ENCODE peak calls at places on chromosome 19, in seven cellular contexts. R is H9; V is CD8-positive, alpha-beta T cell; N is colonic mucosa; J is endothelial cell of umbilical vein; T is HCT116; D is heart left ventricle. H is an unnamed sample. For H3K4me1, the result is how much of the 10 kb centered on the place peaks cover.

GRCh38 chr19:10317857-10318462 is 2.1 kb upstream of the FDX2 start:
- DNase-seq in J (no peak), D (no peak), N (no peak), V (no peak), T (no peak), R (no peak), H (no peak)

GRCh38 chr19:50779504-50780457 is 9.5 kb downstream of the GPR32 start:
- DNase-seq in T (no peak), N (no peak), R (no peak), V (no peak), D (no peak), J (no peak), H (no peak)

GRCh38 chr19:54435551-54436016 is 13.4 kb upstream of the LENG8 start:
- DNase-seq in N (no peak), R (no peak), V (no peak), T (no peak), D (no peak), J (no peak), H (no peak)

GRCh38 chr19:1085676-1086442 is 9.3 kb downstream of the POLR2E start:
- DNase-seq in V (no peak), D (no peak), N (no peak), R (no peak), J (no peak), T (no peak), H (no peak)

GRCh38 chr19:10508707-10509106 is 5.6 kb upstream of the KEAP1 start:
- DNase-seq in J (no peak), T (no peak), V (no peak), N (no peak), R (no peak), D (no peak), H (no peak)

GRCh38 chr19:4319067-4319718 is 14.8 kb downstream of the FSD1 start:
- DNase-seq in T (no peak), V (no peak), R (no peak), D (no peak), N (no peak), J (no peak), H (no peak)

GRCh38 chr19:49331616-49332055 is 3.6 kb upstream of the CD37 start:
- DNase-seq in V (peak), R (peak), N (peak), J (peak), T (peak), D (no peak), H (peak)

GRCh38 chr19:28578208-28578607 is 634.7 kb downstream of the UQCRFS1 start:
- DNase-seq in N (no peak), J (no peak), V (no peak), T (no peak), R (no peak), D (no peak), H (no peak)

GRCh38 chr19:19211499-19212432 is at the start of gene NCAN:
- DNase-seq in J (no peak), R (peak), T (no peak), D (no peak), V (no peak), N (no peak), H (no peak)

GRCh38 chr19:28312269-28312668 is 900.7 kb downstream of the UQCRFS1 start:
- DNase-seq in T (no peak), D (no peak), R (no peak), J (no peak), N (no peak), V (no peak), H (no peak)

GRCh38 chr19:8835446-8835845 is 3.3 kb downstream of the MBD3L1 start:
- DNase-seq in V (no peak), D (no peak), T (no peak), R (no peak), J (no peak), N (no peak), H (no peak)

GRCh38 chr19:50328257-50329145 is 676 bp downstream of the KCNC3 start:
- DNase-seq in N (no peak), D (no peak), J (peak), R (peak), V (no peak), T (no peak), H (no peak)

GRCh38 chr19:722553-723101 is 13.9 kb downstream of the PALM start:
- DNase-seq in V (no peak), J (no peak), T (no peak), R (no peak), D (peak), N (no peak), H (no peak)

GRCh38 chr19:13841339-13842293 is 35.3 kb upstream of the NANOS3 start:
- DNase-seq in R (peak), V (peak), N (peak), J (no peak), D (peak), T (no peak), H (no peak)

GRCh38 chr19:50705422-50706019 is 14.1 kb downstream of the SHANK1 start:
- DNase-seq in T (peak), R (peak), J (peak), D (no peak), N (no peak), V (peak), H (no peak)

GRCh38 chr19:19372656-19373416 is 32.6 kb upstream of the GATAD2A start:
- DNase-seq in D (peak), N (peak), R (peak), T (peak), J (peak), V (peak), H (no peak)

GRCh38 chr19:29393915-29394460 is 131.8 kb upstream of the VSTM2B start:
- DNase-seq in R (no peak), D (no peak), V (no peak), N (no peak), J (no peak), T (no peak), H (no peak)

GRCh38 chr19:16605552-16605951 is 22.5 kb downstream of the MED26 start:
- DNase-seq in R (no peak), N (no peak), T (no peak), J (peak), D (peak), V (no peak), H (no peak)

GRCh38 chr19:10899171-10899653 is 27.9 kb downstream of the CARM1 start:
- DNase-seq in R (no peak), J (no peak), N (peak), T (no peak), V (no peak), D (peak), H (no peak)

GRCh38 chr19:18310966-18311365 is 11.9 kb downstream of the LSM4 start:
- DNase-seq in V (no peak), R (no peak), N (no peak), T (no peak), D (no peak), J (no peak), H (no peak)

GRCh38 chr19:48724796-48725753 is 5.5 kb upstream of the MAMSTR start:
- DNase-seq in V (no peak), T (peak), J (peak), N (peak), R (peak), D (peak), H (no peak)

GRCh38 chr19:56111601-56112312 is 9.3 kb downstream of the ZNF787 start:
- DNase-seq in T (no peak), N (peak), R (no peak), D (peak), J (no peak), V (peak), H (no peak)

GRCh38 chr19:13765395-13766094 is 1.2 kb downstream of the MRI1 start:
- DNase-seq in N (no peak), R (peak), V (no peak), D (no peak), J (no peak), T (no peak), H (no peak)

GRCh38 chr19:10797541-10798256 is 38.3 kb downstream of the TMED1 start:
- DNase-seq in R (no peak), J (peak), D (no peak), N (no peak), V (peak), T (no peak), H (peak)

GRCh38 chr19:12636631-12637030 is 25.9 kb downstream of the ZNF791 start:
- DNase-seq in R (no peak), N (no peak), T (no peak), J (no peak), V (no peak), D (no peak), H (no peak)

GRCh38 chr19:32498641-32499200 is 82.3 kb upstream of the PDCD5 start:
- DNase-seq in D (no peak), J (no peak), V (no peak), N (no peak), T (no peak), R (no peak), H (no peak)

GRCh38 chr19:36973021-36973843 is 57.1 kb downstream of the ZNF568 start:
- DNase-seq in N (peak), D (peak), V (peak), T (no peak), R (peak), J (peak), H (peak)

GRCh38 chr19:35353635-35354034 is 4.6 kb upstream of the FFAR3 start:
- DNase-seq in R (no peak), J (no peak), D (no peak), N (no peak), V (no peak), T (no peak), H (no peak)

GRCh38 chr19:11446652-11447301 is 11.3 kb downstream of the PRKCSH start:
- DNase-seq in J (peak), R (peak), N (peak), V (peak), D (peak), T (no peak), H (peak)

GRCh38 chr19:17473041-17473440 is 2.7 kb downstream of the SLC27A1 start:
- DNase-seq in T (peak), N (no peak), D (no peak), R (no peak), V (no peak), J (peak), H (no peak)

GRCh38 chr19:7266832-7267231 is 27.4 kb downstream of the INSR start:
- DNase-seq in R (no peak), V (no peak), T (no peak), D (no peak), N (no peak), J (no peak), H (no peak)

DNA sequence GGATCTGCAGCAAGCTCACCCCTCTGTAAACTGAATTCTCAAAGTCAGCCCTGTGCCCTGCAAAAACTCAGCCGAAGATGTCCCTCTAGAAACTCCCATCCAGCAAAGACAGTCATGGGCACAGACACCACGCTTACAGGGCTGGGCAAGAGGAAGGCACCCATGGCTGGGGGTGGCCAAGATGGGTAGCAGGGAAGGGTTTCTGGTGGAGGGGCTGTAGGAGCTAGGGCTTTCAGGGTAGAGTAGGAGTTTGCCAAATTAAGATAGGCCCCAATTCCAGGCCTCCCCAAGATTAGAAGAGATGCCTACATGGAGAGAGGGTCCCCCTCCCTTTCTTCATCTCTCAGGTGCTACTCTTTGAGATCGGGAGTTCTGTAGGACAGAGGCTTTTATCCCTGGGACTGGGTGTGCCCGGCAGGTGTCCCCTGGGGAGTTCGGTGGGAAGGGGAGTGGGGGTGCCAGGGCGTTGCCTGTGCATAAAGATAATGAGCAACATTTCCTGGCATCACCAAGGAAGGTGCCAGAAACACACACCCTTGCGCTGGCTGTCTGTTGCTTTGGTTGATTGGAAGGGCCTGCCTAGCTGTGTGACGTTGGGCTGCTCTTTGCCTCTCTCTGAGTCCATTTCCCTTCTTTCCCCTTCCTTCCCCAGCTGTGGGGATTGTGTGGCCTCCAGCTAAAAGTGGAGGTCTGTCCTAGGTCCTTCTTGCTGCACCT is 9.4 kb downstream of the NRTN start:
- DNase-seq in T (no peak), V (no peak), N (peak), J (no peak), R (no peak), D (no peak), H (no peak)
- H3K4me1 ChIP-seq in T (under half), V (under half), N (under half), J (under half), R (under half), D (under half), H (under half)

GRCh38 chr19:46785054-46785979 is 3.1 kb downstream of the SLC1A5 start:
- DNase-seq in N (no peak), T (no peak), J (no peak), D (no peak), R (no peak), V (no peak), H (no peak)
- H3K4me1 ChIP-seq in N (under half), T (half or more), J (under half), D (under half), R (under half), V (half or more), H (under half)

GRCh38 chr19:2226840-2227360 is 9.2 kb downstream of the PLEKHJ1 start:
- DNase-seq in V (no peak), T (no peak), N (no peak), R (no peak), D (no peak), J (no peak), H (no peak)
- H3K4me1 ChIP-seq in V (under half), T (under half), N (under half), R (under half), D (under half), J (under half), H (under half)

DNA sequence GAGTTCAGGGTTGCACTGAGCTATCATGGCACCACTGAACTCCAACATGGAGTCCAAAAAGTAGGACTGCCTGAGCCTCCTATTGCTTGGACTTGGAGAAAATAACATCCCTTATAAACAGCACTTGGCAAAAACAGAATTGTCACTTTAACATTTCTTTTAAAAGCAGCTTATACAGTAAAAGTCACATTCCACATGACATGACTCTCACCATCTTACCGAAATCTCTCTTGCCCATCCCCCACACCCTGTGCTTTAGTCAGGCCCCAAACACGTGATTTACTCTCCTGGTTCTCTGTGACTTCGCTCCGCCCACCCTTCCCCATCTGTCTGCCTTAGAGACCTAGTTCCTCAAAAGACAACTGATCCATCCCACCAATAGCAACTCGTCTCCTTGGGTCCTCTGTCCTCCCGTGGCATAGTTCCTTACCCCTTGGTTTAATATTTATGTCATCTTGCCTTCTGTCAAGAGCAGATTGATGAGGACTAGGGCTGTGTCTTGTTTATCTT is 4.6 kb downstream of the SAFB start:
- DNase-seq in J (no peak), D (peak), R (peak), T (no peak), V (no peak), N (peak), H (no peak)
- H3K4me1 ChIP-seq in J (under half), D (under half), R (under half), T (under half), V (half or more), N (under half), H (half or more)

H was measured in effector memory CD4-positive, alpha-beta T cell.